ENCODE peak calls at places on chromosomes 3 and 15, in six cellular contexts. Q is HT1080; Z is aorta; M is activated effector memory CD4-positive, alpha-beta T cell treated with Interleukin-2 at 50 U/mL for 16 hours; F is esophagus muscularis mucosa; C is ureter. S is an unnamed sample.

GRCh38 chr3:101036213-101036618 is 43.0 kb upstream of the ABI3BP start:
- DNase-seq in Q (peak), Z (no peak), M (no peak), F (no peak), C (peak), S (no peak)

GRCh38 chr15:90025461-90026033 is 24.4 kb downstream of the ZNF710 start:
- DNase-seq in Q (no peak), Z (no peak), M (no peak), F (no peak), C (no peak), S (no peak)

GRCh38 chr3:108319428-108320053 is 23.2 kb downstream of the HHLA2 start:
- DNase-seq in Q (no peak), Z (no peak), M (no peak), F (no peak), C (peak), S (no peak)

GRCh38 chr3:182760576-182761164 is 32.6 kb upstream of the ATP11B start:
- DNase-seq in Q (no peak), Z (no peak), M (no peak), F (no peak), C (no peak), S (no peak)

GRCh38 chr15:42409011-42409410 is 49.7 kb downstream of the CAPN3 start:
- DNase-seq in Q (no peak), Z (no peak), M (no peak), F (no peak), C (no peak), S (no peak)

GRCh38 chr15:93042691-93043378 is 46.2 kb downstream of the RGMA start:
- DNase-seq in Q (no peak), Z (peak), M (no peak), F (no peak), C (no peak), S (no peak)

GRCh38 chr15:94844533-94845390 is 613.4 kb downstream of the MCTP2 start:
- DNase-seq in Q (no peak), Z (peak), M (no peak), F (no peak), C (peak), S (no peak)

GRCh38 chr3:141402476-141403171 is 34.3 kb downstream of the ZBTB38 start:
- DNase-seq in Q (no peak), Z (peak), M (peak), F (no peak), C (peak), S (no peak)

GRCh38 chr3:52705688-52706686 is at the start of the genes GLT8D1 and SPCS1:
- DNase-seq in Q (peak), Z (peak), M (peak), F (peak), C (peak), S (no peak)

GRCh38 chr15:64046347-64047153 is at the start of gene DAPK2:
- DNase-seq in Q (peak), Z (peak), M (peak), F (no peak), C (peak), S (no peak)

GRCh38 chr15:29674661-29675533 is 147.4 kb downstream of the TJP1 start:
- DNase-seq in Q (peak), Z (peak), M (no peak), F (no peak), C (peak), S (no peak)

GRCh38 chr15:91515188-91515754 is 338.2 kb upstream of the SLCO3A1 start:
- DNase-seq in Q (peak), Z (no peak), M (no peak), F (no peak), C (no peak), S (no peak)

GRCh38 chr3:196115678-196116083 is 33.8 kb upstream of the TFRC start:
- DNase-seq in Q (no peak), Z (no peak), M (no peak), F (no peak), C (no peak), S (no peak)

GRCh38 chr3:131755380-131755779 is 252.6 kb upstream of the MRPL3 start:
- DNase-seq in Q (no peak), Z (no peak), M (no peak), F (no peak), C (no peak), S (no peak)

GRCh38 chr15:63212050-63212973 is 22.9 kb downstream of the RAB8B start:
- DNase-seq in Q (peak), Z (no peak), M (no peak), F (no peak), C (no peak), S (no peak)

GRCh38 chr15:29612096-29612495 is 210.2 kb downstream of the TJP1 start:
- DNase-seq in Q (peak), Z (no peak), M (no peak), F (no peak), C (no peak), S (no peak)

GRCh38 chr3:177448987-177449975 is 252.0 kb upstream of the TBL1XR1 start:
- DNase-seq in Q (peak), Z (no peak), M (peak), F (no peak), C (no peak), S (no peak)

GRCh38 chr15:98083203-98083910 is 122.9 kb downstream of the ARRDC4 start:
- DNase-seq in Q (no peak), Z (no peak), M (no peak), F (no peak), C (no peak), S (no peak)

GRCh38 chr15:57861039-57861638 is 154.6 kb downstream of the POLR2M start:
- DNase-seq in Q (peak), Z (no peak), M (no peak), F (peak), C (no peak), S (peak)

S was measured in Panc1.